ENCODE peak calls at places on chromosomes 1 and 21, in nine cellular contexts. S is heart left ventricle, K is Panc1, Z is H7, U is HL-60, E is uterus, M is cardiac muscle cell, J is PC-9, A is neural progenitor cell. N is an unnamed sample. For H3K27me3, the result is how much of the 10 kb centered on the place peaks cover.

GRCh38 chr1:117860906-117861610 is 68.4 kb downstream of the GDAP2 start:
- DNase-seq in S (no peak), K (no peak), Z (no peak), U (no peak), E (no peak), M (no peak), J (no peak), A (no peak), N (no peak)

GRCh38 chr1:171434717-171435346 is 50.5 kb upstream of the PRRC2C start:
- DNase-seq in S (peak), K (no peak), Z (no peak), U (peak), E (peak), M (no peak), J (no peak), A (no peak), N (peak)

GRCh38 chr1:152960452-152961044 is 9.9 kb upstream of the SPRR4 start:
- DNase-seq in S (no peak), K (no peak), Z (peak), U (no peak), E (no peak), M (no peak), J (no peak), A (no peak), N (no peak)

GRCh38 chr1:64745181-64745985 is 508 bp downstream of the RAVER2 start:
- DNase-seq in S (no peak), K (no peak), Z (peak), U (no peak), E (peak), M (peak), J (peak), A (peak), N (peak)

GRCh38 chr21:17441370-17441769 is 71.5 kb upstream of the CXADR start:
- DNase-seq in S (no peak), K (no peak), Z (no peak), U (no peak), E (no peak), M (no peak), J (peak), A (no peak), N (no peak)

GRCh38 chr1:221159608-221160007 is 280.4 kb downstream of the HLX start:
- DNase-seq in S (no peak), K (no peak), Z (no peak), U (no peak), E (no peak), M (no peak), J (no peak), A (no peak), N (no peak)

GRCh38 chr1:94504601-94505000 is 37.0 kb downstream of the F3 start:
- DNase-seq in S (no peak), K (no peak), Z (no peak), U (no peak), E (no peak), M (no peak), J (no peak), A (no peak), N (no peak)

GRCh38 chr1:44135896-44136295 is 5.5 kb downstream of the KLF18 start:
- DNase-seq in S (no peak), K (no peak), Z (no peak), U (no peak), E (no peak), M (no peak), J (no peak), A (no peak), N (no peak)

GRCh38 chr1:108200627-108201106 is 524 bp upstream of the SLC25A24 start:
- DNase-seq in S (peak), K (no peak), Z (peak), U (peak), E (peak), M (peak), J (peak), A (peak), N (no peak)

GRCh38 chr21:35565204-35565611 is 495.1 kb downstream of the SETD4 start:
- DNase-seq in S (peak), K (no peak), Z (no peak), U (no peak), E (no peak), M (no peak), J (peak), A (no peak), N (peak)

GRCh38 chr1:248851390-248851789 is 7.5 kb downstream of the ZNF692 start:
- DNase-seq in S (no peak), K (no peak), Z (no peak), U (no peak), E (no peak), M (no peak), J (no peak), A (no peak), N (no peak)

GRCh38 chr21:26964379-26964778 is 2.5 kb downstream of the ADAMTS5 start:
- DNase-seq in S (peak), K (no peak), Z (peak), U (no peak), E (peak), M (no peak), J (no peak), A (peak), N (peak)

GRCh38 chr1:178417858-178418257 is 78.9 kb downstream of the CLEC20A start:
- DNase-seq in S (no peak), K (peak), Z (no peak), U (no peak), E (no peak), M (no peak), J (no peak), A (no peak), N (no peak)

GRCh38 chr1:97796716-97797115 is 124.1 kb downstream of the DPYD start:
- DNase-seq in S (no peak), K (no peak), Z (no peak), U (no peak), E (no peak), M (no peak), J (no peak), A (no peak), N (no peak)

GRCh38 chr1:222844108-222844779 is 29.4 kb downstream of the DISP1 start:
- DNase-seq in S (no peak), K (no peak), Z (peak), U (no peak), E (no peak), M (no peak), J (no peak), A (peak), N (no peak)

GRCh38 chr1:201020647-201021332 is 2.7 kb downstream of the KIF21B start:
- DNase-seq in S (no peak), K (no peak), Z (peak), U (no peak), E (no peak), M (no peak), J (no peak), A (peak), N (no peak)

GRCh38 chr1:30718636-30719405 is 4.6 kb downstream of the MATN1 start:
- DNase-seq in S (no peak), K (no peak), Z (peak), U (peak), E (peak), M (peak), J (peak), A (peak), N (peak)

GRCh38 chr1:244104309-244105060 is 53.4 kb downstream of the ZBTB18 start:
- DNase-seq in S (no peak), K (no peak), Z (no peak), U (no peak), E (no peak), M (no peak), J (peak), A (no peak), N (no peak)

GRCh38 chr1:145982010-145982723 is 14.2 kb downstream of the TXNIP start:
- DNase-seq in S (peak), K (no peak), Z (no peak), U (no peak), E (peak), M (no peak), J (no peak), A (no peak), N (no peak)

GRCh38 chr1:152515454-152515823 is 1.2 kb downstream of the CRCT1 start:
- DNase-seq in S (no peak), K (no peak), Z (peak), U (no peak), E (no peak), M (no peak), J (no peak), A (no peak), N (peak)

GRCh38 chr1:53400761-53401379 is 58.3 kb upstream of the DMRTB1 start:
- DNase-seq in S (no peak), K (no peak), Z (no peak), U (no peak), E (no peak), M (no peak), J (no peak), A (no peak), N (no peak)

GRCh38 chr1:233719626-233720334 is 105.9 kb downstream of the KCNK1 start:
- DNase-seq in S (peak), K (no peak), Z (no peak), U (no peak), E (no peak), M (peak), J (no peak), A (no peak), N (no peak)

GRCh38 chr1:89633745-89634625 is 1.1 kb downstream of the LRRC8C start:
- DNase-seq in S (peak), K (no peak), Z (peak), U (no peak), E (peak), M (peak), J (no peak), A (peak), N (no peak)

GRCh38 chr1:170586321-170586855 is 54.4 kb downstream of the GORAB start:
- DNase-seq in S (peak), K (no peak), Z (peak), U (no peak), E (peak), M (no peak), J (no peak), A (peak), N (no peak)

GRCh38 chr1:43933386-43934278 is at the start of gene ARTN:
- DNase-seq in S (peak), K (no peak), Z (peak), U (no peak), E (no peak), M (peak), J (peak), A (peak), N (peak)

GRCh38 chr1:156599811-156600210 is 1.5 kb downstream of the GPATCH4 start:
- DNase-seq in S (no peak), K (no peak), Z (no peak), U (peak), E (no peak), M (no peak), J (no peak), A (no peak), N (no peak)

GRCh38 chr1:78045850-78046778 is at the start of gene GIPC2:
- DNase-seq in S (peak), K (no peak), Z (peak), U (no peak), E (no peak), M (peak), J (no peak), A (peak), N (peak)

GRCh38 chr1:200165493-200166220 is 138.1 kb downstream of the NR5A2 start:
- DNase-seq in S (no peak), K (no peak), Z (no peak), U (no peak), E (no peak), M (no peak), J (no peak), A (no peak), N (no peak)

GRCh38 chr1:231020139-231020601 is 19.9 kb downstream of the FAM89A start:
- DNase-seq in S (no peak), K (no peak), Z (no peak), U (peak), E (peak), M (no peak), J (no peak), A (no peak), N (no peak)

GRCh38 chr1:147080671-147081394 is 91.4 kb downstream of the PRKAB2 start:
- DNase-seq in S (no peak), K (no peak), Z (peak), U (no peak), E (no peak), M (peak), J (no peak), A (no peak), N (no peak)
- H3K27me3 ChIP-seq in S (half or more), K (under half), Z (half or more), U (half or more), E (under half), M (half or more), J (under half), A (under half), N (under half)

GRCh38 chr1:2377751-2378440 is 13.5 kb downstream of the MORN1 start:
- DNase-seq in S (peak), K (no peak), Z (no peak), U (no peak), E (no peak), M (no peak), J (no peak), A (no peak), N (peak)
- H3K27me3 ChIP-seq in S (under half), K (under half), Z (under half), U (under half), E (under half), M (under half), J (under half), A (under half), N (under half)

DNA sequence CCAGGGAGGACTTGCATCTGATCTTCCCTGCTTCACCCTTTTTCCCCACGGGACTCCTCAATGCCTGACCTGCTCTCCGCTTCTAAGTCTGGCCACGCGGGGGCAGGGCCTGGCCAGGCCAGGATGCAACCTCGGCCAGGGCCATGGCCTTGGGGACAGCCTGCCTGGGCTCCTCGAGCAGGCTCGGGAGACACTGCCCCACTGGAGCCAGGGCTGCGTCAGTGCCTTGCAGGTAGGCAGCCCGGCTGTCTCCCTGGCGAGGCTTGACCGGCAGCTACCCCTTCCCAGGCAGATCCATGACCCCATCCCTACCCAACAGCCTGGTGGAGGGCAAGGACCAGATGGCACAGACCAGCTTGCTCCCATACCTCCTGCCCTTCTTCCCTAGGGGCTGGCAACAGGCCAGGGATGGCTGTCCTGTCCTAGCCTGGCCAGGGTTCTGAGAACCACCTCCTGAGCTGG is 2.7 kb upstream of the PRDM16 start:
- DNase-seq in S (peak), K (no peak), Z (peak), U (no peak), E (no peak), M (peak), J (peak), A (peak), N (peak)
- H3K27me3 ChIP-seq in S (under half), K (under half), Z (half or more), U (under half), E (under half), M (half or more), J (under half), A (half or more), N (under half)

DNA sequence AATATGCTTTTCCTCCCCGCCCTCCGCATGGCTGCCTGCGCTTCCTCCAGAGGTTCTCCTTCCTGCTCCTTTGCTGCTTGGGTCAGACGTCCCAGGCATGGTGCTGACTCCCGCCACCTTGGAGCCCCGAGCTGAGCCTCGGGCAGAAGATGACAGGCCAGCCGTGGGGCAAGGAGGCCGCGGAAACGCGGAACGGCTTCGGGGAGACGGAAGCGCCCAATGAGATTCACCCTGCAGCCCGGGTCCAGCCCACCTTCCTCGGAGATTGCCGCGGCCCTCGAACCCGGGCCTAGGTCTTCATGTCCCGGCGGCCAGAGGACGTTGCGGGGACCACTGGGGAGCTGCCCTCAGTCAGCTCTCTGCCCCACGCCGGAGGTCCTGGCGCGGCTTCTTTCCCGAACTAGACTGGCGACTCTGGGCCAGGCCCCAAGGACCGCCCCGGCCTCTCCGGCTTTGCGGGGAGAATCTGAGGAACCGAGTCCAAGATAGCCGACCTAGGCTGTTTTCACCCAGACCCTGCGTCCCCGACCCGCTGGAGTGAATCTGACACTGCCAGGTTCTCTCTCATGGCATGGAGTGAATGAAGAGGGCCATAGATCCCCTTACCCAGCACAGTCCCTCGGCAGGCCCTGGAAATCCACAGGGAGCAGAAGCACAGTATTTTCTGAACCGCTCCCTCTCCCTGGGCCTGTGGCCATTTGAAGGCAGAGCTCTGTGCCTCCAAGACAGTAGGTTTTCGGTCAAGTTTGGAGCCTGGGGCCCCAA is 9.8 kb upstream of the BARHL2 start:
- DNase-seq in S (no peak), K (no peak), Z (peak), U (no peak), E (no peak), M (no peak), J (no peak), A (peak), N (no peak)
- H3K27me3 ChIP-seq in S (half or more), K (under half), Z (half or more), U (half or more), E (under half), M (half or more), J (under half), A (half or more), N (under half)

GRCh38 chr1:41365320-41365633 is 4.0 kb downstream of the FOXO6 start:
- DNase-seq in S (no peak), K (no peak), Z (no peak), U (no peak), E (no peak), M (no peak), J (no peak), A (no peak), N (no peak)

GRCh38 chr1:41367102-41367537 is 5.9 kb downstream of the FOXO6 start:
- DNase-seq in S (no peak), K (no peak), Z (no peak), U (no peak), E (no peak), M (no peak), J (no peak), A (no peak), N (no peak)

GRCh38 chr1:41365772-41366427 is 4.7 kb downstream of the FOXO6 start:
- DNase-seq in S (no peak), K (no peak), Z (peak), U (no peak), E (no peak), M (peak), J (peak), A (peak), N (no peak)

GRCh38 chr1:41368384-41368783 is 7.2 kb downstream of the FOXO6 start:
- DNase-seq in S (no peak), K (no peak), Z (peak), U (no peak), E (no peak), M (no peak), J (no peak), A (no peak), N (no peak)

DNA sequence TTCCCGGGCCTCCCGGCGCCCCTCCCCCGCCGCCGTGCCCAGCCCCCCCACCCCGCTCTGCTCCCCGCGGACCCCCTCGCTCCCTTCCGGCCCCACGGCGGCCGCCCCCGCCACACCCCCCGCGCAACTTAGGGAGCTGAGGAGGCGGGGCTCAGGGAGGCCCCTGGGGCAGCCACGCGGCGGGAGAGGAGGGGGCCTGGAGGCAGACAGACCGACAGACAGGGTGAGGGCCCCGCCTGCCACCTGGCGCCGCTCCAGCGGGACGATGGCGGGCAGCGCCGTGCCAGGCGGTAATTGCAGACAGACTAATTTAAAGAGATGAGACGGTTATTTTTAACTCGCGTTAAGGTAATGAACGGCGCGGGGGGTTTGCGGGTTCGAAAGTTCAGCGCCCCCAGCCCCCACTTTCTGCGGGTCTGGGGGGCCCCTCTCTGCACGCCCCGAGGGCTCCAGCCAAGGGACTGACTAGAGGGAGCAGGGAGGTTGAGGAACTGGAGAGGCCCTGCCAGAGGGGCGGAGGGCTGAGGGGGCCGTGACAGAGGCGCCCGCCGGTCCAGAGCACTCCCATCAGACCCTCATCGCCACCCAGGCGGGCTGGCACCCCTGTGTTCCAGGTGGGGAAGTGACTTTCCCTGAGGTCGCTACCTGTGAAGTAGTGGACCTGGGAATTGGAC is 5.3 kb downstream of the FOXO6 start:
- DNase-seq in S (no peak), K (no peak), Z (peak), U (no peak), E (no peak), M (peak), J (peak), A (peak), N (peak)
- H3K27me3 ChIP-seq in S (under half), K (under half), Z (half or more), U (under half), E (under half), M (under half), J (under half), A (half or more), N (under half)

GRCh38 chr1:54768093-54768492 is 3.8 kb upstream of the PARS2 start:
- DNase-seq in S (no peak), K (no peak), Z (no peak), U (no peak), E (no peak), M (no peak), J (no peak), A (peak), N (no peak)
- H3K27me3 ChIP-seq in S (under half), K (under half), Z (under half), U (under half), E (under half), M (under half), J (under half), A (under half), N (under half)

DNA sequence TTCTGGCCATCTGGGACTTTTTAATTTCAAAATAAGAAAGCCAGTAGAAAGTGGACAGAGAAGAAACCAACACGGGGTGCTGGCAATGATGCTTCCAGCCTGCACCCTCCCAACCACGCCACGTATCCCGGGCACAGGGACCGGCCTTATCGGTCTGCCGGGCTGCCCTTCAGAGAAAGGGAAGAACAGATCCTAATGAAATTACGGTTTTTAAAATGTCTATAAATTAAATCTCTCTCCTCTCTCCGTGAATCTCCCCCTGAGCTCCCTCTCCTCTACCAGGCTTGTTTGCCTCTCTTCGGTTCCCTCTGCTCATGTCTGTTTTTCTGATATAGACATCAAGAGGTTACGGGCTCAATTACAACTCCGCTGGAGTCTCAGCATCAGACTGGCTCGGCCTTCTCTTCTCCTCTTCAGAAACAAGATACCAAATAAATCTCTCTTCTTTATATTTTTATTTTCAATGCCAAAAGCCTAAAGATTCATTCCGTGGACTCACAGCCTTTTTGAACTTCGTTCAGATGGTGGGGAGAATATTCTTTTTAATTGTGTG is 6.2 kb downstream of the CASZ1 start:
- DNase-seq in S (no peak), K (no peak), Z (no peak), U (no peak), E (no peak), M (no peak), J (no peak), A (no peak), N (no peak)
- H3K27me3 ChIP-seq in S (under half), K (under half), Z (under half), U (under half), E (under half), M (under half), J (under half), A (under half), N (under half)

GRCh38 chr1:32891241-32891570 is 4.9 kb downstream of the HPCA start:
- DNase-seq in S (no peak), K (no peak), Z (no peak), U (no peak), E (no peak), M (no peak), J (no peak), A (no peak), N (peak)
- H3K27me3 ChIP-seq in S (under half), K (under half), Z (half or more), U (under half), E (under half), M (half or more), J (under half), A (half or more), N (under half)